ENCODE peak calls at places on chromosome 17, in five cellular contexts. O, X, E, U and R are unnamed samples.

GRCh38 chr17:45818708-45819107 is 26.0 kb upstream of the SPPL2C start:
- DNase-seq in O (no peak), X (no peak), U (no peak), E (no peak), R (no peak)

GRCh38 chr17:4901108-4901647 is 1.7 kb downstream of the CHRNE start:
- DNase-seq in X (no peak), U (no peak), O (no peak), E (no peak), R (no peak)

GRCh38 chr17:57048096-57048495 is 37.0 kb upstream of the AKAP1 start:
- DNase-seq in X (no peak), E (no peak), O (no peak), U (no peak), R (no peak)

GRCh38 chr17:77419547-77420475 is 279.0 kb downstream of the SEC14L1 start:
- DNase-seq in X (no peak), E (no peak), U (no peak), O (no peak), R (no peak)

GRCh38 chr17:15291674-15292361 is 26.7 kb upstream of the PMP22 start:
- DNase-seq in U (peak), E (no peak), X (no peak), O (no peak), R (peak)

GRCh38 chr17:19238167-19238505 is 970 bp downstream of the EPN2 start:
- DNase-seq in X (no peak), E (no peak), O (peak), U (no peak), R (peak)

GRCh38 chr17:8001976-8002645 is at the start of gene GUCY2D:
- DNase-seq in U (no peak), E (no peak), X (no peak), O (peak), R (no peak)

GRCh38 chr17:82917656-82918345 is 78.0 kb upstream of the ZNF750 start:
- DNase-seq in E (peak), X (no peak), U (peak), O (no peak), R (no peak)

GRCh38 chr17:78095035-78095434 is 33.5 kb downstream of the TMC6 start:
- DNase-seq in E (no peak), O (no peak), U (no peak), X (no peak), R (no peak)

GRCh38 chr17:81977211-81978091 is at the start of gene ASPSCR1:
- DNase-seq in O (peak), E (peak), U (peak), X (peak), R (peak)

GRCh38 chr17:66772148-66772812 is 62.6 kb upstream of the CACNG5 start:
- DNase-seq in E (no peak), X (no peak), U (no peak), O (no peak), R (no peak)

GRCh38 chr17:2703606-2704005 is 8.0 kb downstream of the CLUH start:
- DNase-seq in E (no peak), O (no peak), X (no peak), U (no peak), R (peak)

GRCh38 chr17:46154151-46154816 is 38.9 kb downstream of the KANSL1 start:
- DNase-seq in O (no peak), X (no peak), E (no peak), U (peak), R (no peak)

GRCh38 chr17:49574283-49574892 is 1.3 kb upstream of the NXPH3 start:
- DNase-seq in X (no peak), U (no peak), O (no peak), E (no peak), R (peak)

GRCh38 chr17:41894791-41895331 is 23.9 kb downstream of the ACLY start:
- DNase-seq in O (no peak), E (peak), U (peak), X (peak), R (no peak)

GRCh38 chr17:35766903-35767510 is 6.3 kb downstream of the C17orf50 start:
- DNase-seq in E (no peak), X (no peak), O (peak), U (peak), R (no peak)

GRCh38 chr17:75525806-75526554 is 483 bp downstream of the LLGL2 start:
- DNase-seq in X (no peak), O (no peak), U (no peak), E (no peak), R (no peak)

GRCh38 chr17:31493656-31494155 is 102.2 kb downstream of the RAB11FIP4 start:
- DNase-seq in U (no peak), O (no peak), X (no peak), E (no peak), R (no peak)

GRCh38 chr17:64498308-64499203 is 1.7 kb upstream of the POLG2 start:
- DNase-seq in X (no peak), O (no peak), E (no peak), U (no peak), R (no peak)

GRCh38 chr17:13087802-13088201 is 70.0 kb upstream of the ELAC2 start:
- DNase-seq in U (no peak), O (no peak), E (no peak), X (no peak), R (no peak)

GRCh38 chr17:50604470-50604869 is 30.2 kb upstream of the ABCC3 start:
- DNase-seq in E (no peak), X (no peak), U (peak), O (no peak), R (peak)

GRCh38 chr17:50602514-50603235 is 32.0 kb upstream of the ABCC3 start:
- DNase-seq in X (no peak), O (no peak), U (no peak), E (no peak), R (no peak)

GRCh38 chr17:50605434-50605833 is 29.2 kb upstream of the ABCC3 start:
- DNase-seq in U (peak), O (no peak), E (no peak), X (no peak), R (no peak)

GRCh38 chr17:50601789-50602375 is 32.8 kb upstream of the ABCC3 start:
- DNase-seq in E (no peak), O (no peak), U (no peak), X (no peak), R (no peak)

GRCh38 chr17:50603340-50603739 is 31.3 kb upstream of the ABCC3 start:
- DNase-seq in E (no peak), O (no peak), X (no peak), U (no peak), R (no peak)
- TF ChIP-seq CTCF in E (peak), O (no peak), X (no peak), U (peak), R (no peak)

DNA sequence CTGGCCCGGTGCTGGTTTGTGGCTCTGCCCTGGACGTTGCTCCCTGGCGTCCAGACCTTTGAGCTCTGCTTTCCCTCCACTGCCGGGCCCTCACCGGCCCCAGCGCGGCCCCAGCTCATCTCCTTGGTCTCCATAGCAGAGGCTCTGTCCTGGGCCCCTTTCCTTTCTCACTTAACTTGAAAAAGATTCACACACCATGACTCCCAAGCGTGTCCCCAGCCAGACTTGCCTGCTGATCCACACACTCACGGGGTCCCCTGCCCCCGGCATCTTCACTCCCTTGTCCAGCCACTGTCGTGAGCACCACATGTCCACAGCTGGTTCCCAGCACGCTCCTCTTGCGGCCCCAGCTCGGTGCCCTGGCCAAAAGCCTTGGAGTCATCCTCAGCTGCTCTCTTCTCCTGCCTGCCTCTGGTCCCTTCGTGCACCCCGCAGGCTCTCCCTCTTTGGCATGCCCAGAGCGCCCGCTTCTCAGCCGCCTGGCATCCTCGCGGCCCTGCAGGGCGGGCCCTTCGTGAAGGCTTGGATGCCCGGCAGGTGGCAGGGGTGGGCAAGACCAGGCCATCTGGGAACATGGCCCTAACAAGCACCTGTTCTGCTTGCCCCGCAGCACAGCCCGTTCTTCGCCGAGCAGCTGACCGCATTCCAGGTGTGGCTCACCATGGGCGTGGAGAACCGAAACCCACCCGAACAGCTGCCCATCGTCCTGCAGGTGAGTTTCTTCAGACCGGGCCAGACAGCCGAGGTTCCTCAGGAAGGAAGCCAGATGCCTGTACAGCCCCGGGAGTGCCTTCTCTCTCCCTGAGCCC is 145.6 kb upstream of the CHMP6 start:
- DNase-seq in O (no peak), X (no peak), U (no peak), E (no peak), R (peak)
- TF ChIP-seq CTCF in O (no peak), X (no peak), U (no peak), E (no peak), R (no peak)

GRCh38 chr17:72771734-72772133 is 320.8 kb downstream of the SLC39A11 start:
- DNase-seq in X (no peak), E (no peak), O (no peak), U (no peak), R (no peak)
- TF ChIP-seq CTCF in X (no peak), E (no peak), O (no peak), U (no peak), R (no peak)

DNA sequence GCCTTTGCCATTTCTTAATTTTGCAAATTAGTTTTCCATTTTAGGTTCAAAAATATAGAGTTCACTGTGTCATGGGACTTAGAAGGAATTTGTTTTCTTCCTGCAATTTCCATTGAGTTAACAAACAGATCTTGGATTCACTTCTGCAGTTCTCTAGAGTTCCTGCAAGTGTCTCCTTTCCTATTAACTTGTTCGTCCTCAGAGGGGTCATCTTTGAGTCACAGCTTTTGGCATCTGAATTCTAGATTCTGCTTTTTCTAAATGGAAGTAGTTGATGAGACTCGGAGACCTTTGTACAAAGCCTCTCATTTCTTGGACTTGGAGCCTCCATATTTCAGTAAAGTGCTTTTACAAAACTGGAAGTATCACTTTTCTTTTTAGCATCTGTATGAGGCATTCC is 323.3 kb downstream of the BCAS3 start:
- DNase-seq in X (no peak), O (no peak), U (peak), E (peak), R (no peak)
- TF ChIP-seq CTCF in X (no peak), O (no peak), U (peak), E (peak), R (peak)

GRCh38 chr17:80773243-80773991 is 218.2 kb upstream of the CHMP6 start:
- DNase-seq in X (no peak), E (no peak), O (no peak), U (no peak), R (no peak)
- TF ChIP-seq CTCF in X (no peak), E (no peak), O (no peak), U (no peak), R (no peak)